ENCODE peak calls at places on chromosomes 7 and 10, in eight cellular contexts. One of them, this sample, is unnamed.

GRCh38 chr10:116973946-116974345 is 31.0 kb downstream of the SHTN1 start:
- DNase-seq in AG04450: no peak
- DNase-seq in esophagus squamous epithelium: no peak
- DNase-seq in HCT116: no peak
- DNase-seq in fibroblast of the aortic adventitia: no peak
- DNase-seq in heart left ventricle: no peak
- DNase-seq in AG09309: no peak
- DNase-seq in PC-9: no peak
- DNase-seq in this sample: no peak

GRCh38 chr7:138913783-138914182 is 67.4 kb downstream of the KIAA1549 start:
- DNase-seq in AG09309: no peak
- DNase-seq in heart left ventricle: no peak
- DNase-seq in PC-9: no peak
- DNase-seq in esophagus squamous epithelium: no peak
- DNase-seq in AG04450: no peak
- DNase-seq in HCT116: no peak
- DNase-seq in fibroblast of the aortic adventitia: no peak
- DNase-seq in this sample: no peak

GRCh38 chr10:25336330-25336729 is 161.5 kb downstream of the GPR158 start:
- DNase-seq in esophagus squamous epithelium: no peak
- DNase-seq in fibroblast of the aortic adventitia: no peak
- DNase-seq in heart left ventricle: no peak
- DNase-seq in AG09309: no peak
- DNase-seq in PC-9: no peak
- DNase-seq in AG04450: no peak
- DNase-seq in HCT116: no peak
- DNase-seq in this sample: no peak

GRCh38 chr7:99498546-99498944 is 1.5 kb downstream of the ZNF394 start:
- DNase-seq in AG04450: no peak
- DNase-seq in esophagus squamous epithelium: no peak
- DNase-seq in PC-9: no peak
- DNase-seq in fibroblast of the aortic adventitia: no peak
- DNase-seq in heart left ventricle: no peak
- DNase-seq in AG09309: no peak
- DNase-seq in HCT116: no peak
- DNase-seq in this sample: no peak

GRCh38 chr10:132632851-132633684 is 95.5 kb downstream of the INPP5A start:
- DNase-seq in fibroblast of the aortic adventitia: peak
- DNase-seq in PC-9: no peak
- DNase-seq in heart left ventricle: peak
- DNase-seq in AG09309: no peak
- DNase-seq in HCT116: no peak
- DNase-seq in esophagus squamous epithelium: no peak
- DNase-seq in AG04450: peak
- DNase-seq in this sample: no peak

GRCh38 chr7:75762350-75762917 is 9.6 kb downstream of the CCL26 start:
- DNase-seq in AG04450: peak
- DNase-seq in esophagus squamous epithelium: no peak
- DNase-seq in AG09309: peak
- DNase-seq in HCT116: peak
- DNase-seq in heart left ventricle: no peak
- DNase-seq in fibroblast of the aortic adventitia: peak
- DNase-seq in PC-9: no peak
- DNase-seq in this sample: no peak

GRCh38 chr10:30607814-30608213 is 21.7 kb downstream of the LYZL2 start:
- DNase-seq in AG04450: no peak
- DNase-seq in HCT116: no peak
- DNase-seq in heart left ventricle: no peak
- DNase-seq in fibroblast of the aortic adventitia: no peak
- DNase-seq in AG09309: no peak
- DNase-seq in esophagus squamous epithelium: no peak
- DNase-seq in PC-9: no peak
- DNase-seq in this sample: no peak

GRCh38 chr7:13982940-13983677 is 6.4 kb downstream of the ETV1 start:
- DNase-seq in fibroblast of the aortic adventitia: peak
- DNase-seq in esophagus squamous epithelium: no peak
- DNase-seq in PC-9: no peak
- DNase-seq in AG04450: no peak
- DNase-seq in HCT116: no peak
- DNase-seq in AG09309: no peak
- DNase-seq in heart left ventricle: no peak
- DNase-seq in this sample: no peak

GRCh38 chr10:49361735-49362568 is 33.9 kb downstream of the DRGX start:
- DNase-seq in fibroblast of the aortic adventitia: no peak
- DNase-seq in heart left ventricle: no peak
- DNase-seq in AG04450: no peak
- DNase-seq in HCT116: no peak
- DNase-seq in PC-9: no peak
- DNase-seq in AG09309: no peak
- DNase-seq in esophagus squamous epithelium: no peak
- DNase-seq in this sample: no peak

GRCh38 chr10:112585052-112585451 is 138.0 kb downstream of the VTI1A start:
- DNase-seq in AG04450: no peak
- DNase-seq in PC-9: peak
- DNase-seq in heart left ventricle: no peak
- DNase-seq in HCT116: peak
- DNase-seq in fibroblast of the aortic adventitia: peak
- DNase-seq in esophagus squamous epithelium: no peak
- DNase-seq in AG09309: no peak
- DNase-seq in this sample: no peak

GRCh38 chr7:140857048-140857447 is 67.7 kb downstream of the BRAF start:
- DNase-seq in AG09309: no peak
- DNase-seq in AG04450: no peak
- DNase-seq in esophagus squamous epithelium: no peak
- DNase-seq in PC-9: no peak
- DNase-seq in HCT116: no peak
- DNase-seq in fibroblast of the aortic adventitia: peak
- DNase-seq in heart left ventricle: no peak
- DNase-seq in this sample: no peak

GRCh38 chr7:70694909-70695803 is 436.8 kb upstream of the GALNT17 start:
- DNase-seq in HCT116: no peak
- DNase-seq in fibroblast of the aortic adventitia: peak
- DNase-seq in AG09309: no peak
- DNase-seq in AG04450: no peak
- DNase-seq in esophagus squamous epithelium: no peak
- DNase-seq in heart left ventricle: peak
- DNase-seq in PC-9: no peak
- DNase-seq in this sample: no peak

GRCh38 chr7:85512802-85513201 is 325.9 kb upstream of the SEMA3D start:
- DNase-seq in esophagus squamous epithelium: no peak
- DNase-seq in PC-9: no peak
- DNase-seq in heart left ventricle: no peak
- DNase-seq in AG04450: no peak
- DNase-seq in HCT116: no peak
- DNase-seq in AG09309: no peak
- DNase-seq in fibroblast of the aortic adventitia: no peak
- DNase-seq in this sample: no peak

GRCh38 chr7:143385891-143386781 is 5.0 kb downstream of the ZYX start:
- DNase-seq in AG04450: no peak
- DNase-seq in HCT116: no peak
- DNase-seq in heart left ventricle: peak
- DNase-seq in AG09309: no peak
- DNase-seq in PC-9: no peak
- DNase-seq in esophagus squamous epithelium: no peak
- DNase-seq in fibroblast of the aortic adventitia: no peak
- DNase-seq in this sample: no peak

GRCh38 chr7:1219516-1219915 is 13.2 kb upstream of the UNCX start:
- DNase-seq in esophagus squamous epithelium: no peak
- DNase-seq in PC-9: no peak
- DNase-seq in fibroblast of the aortic adventitia: no peak
- DNase-seq in AG04450: no peak
- DNase-seq in AG09309: no peak
- DNase-seq in heart left ventricle: no peak
- DNase-seq in HCT116: no peak
- DNase-seq in this sample: no peak

GRCh38 chr7:9961161-9961922 is 1012.3 kb upstream of the PHF14 start:
- DNase-seq in HCT116: no peak
- DNase-seq in AG04450: no peak
- DNase-seq in PC-9: no peak
- DNase-seq in AG09309: no peak
- DNase-seq in heart left ventricle: no peak
- DNase-seq in fibroblast of the aortic adventitia: no peak
- DNase-seq in esophagus squamous epithelium: no peak
- DNase-seq in this sample: no peak

GRCh38 chr10:131905603-131906268 is 4.9 kb downstream of the PPP2R2D start:
- DNase-seq in fibroblast of the aortic adventitia: no peak
- DNase-seq in PC-9: no peak
- DNase-seq in AG09309: no peak
- DNase-seq in AG04450: no peak
- DNase-seq in esophagus squamous epithelium: no peak
- DNase-seq in heart left ventricle: no peak
- DNase-seq in HCT116: no peak
- DNase-seq in this sample: no peak

GRCh38 chr7:93310346-93310745 is 78.2 kb downstream of the VPS50 start:
- DNase-seq in fibroblast of the aortic adventitia: peak
- DNase-seq in PC-9: no peak
- DNase-seq in esophagus squamous epithelium: no peak
- DNase-seq in HCT116: no peak
- DNase-seq in AG09309: no peak
- DNase-seq in heart left ventricle: no peak
- DNase-seq in AG04450: no peak
- DNase-seq in this sample: no peak

GRCh38 chr10:132163278-132163765 is 23.4 kb upstream of the DPYSL4 start:
- DNase-seq in AG04450: no peak
- DNase-seq in heart left ventricle: peak
- DNase-seq in HCT116: peak
- DNase-seq in AG09309: no peak
- DNase-seq in fibroblast of the aortic adventitia: no peak
- DNase-seq in esophagus squamous epithelium: no peak
- DNase-seq in PC-9: no peak
- DNase-seq in this sample: no peak

GRCh38 chr10:130042386-130042785 is 68.2 kb downstream of the C10orf143 start:
- DNase-seq in PC-9: no peak
- DNase-seq in heart left ventricle: no peak
- DNase-seq in AG09309: no peak
- DNase-seq in HCT116: no peak
- DNase-seq in fibroblast of the aortic adventitia: no peak
- DNase-seq in AG04450: no peak
- DNase-seq in esophagus squamous epithelium: no peak
- DNase-seq in this sample: no peak

GRCh38 chr7:94344826-94345225 is 49.9 kb upstream of the COL1A2 start:
- DNase-seq in esophagus squamous epithelium: no peak
- DNase-seq in heart left ventricle: no peak
- DNase-seq in HCT116: no peak
- DNase-seq in AG04450: no peak
- DNase-seq in AG09309: no peak
- DNase-seq in PC-9: no peak
- DNase-seq in fibroblast of the aortic adventitia: peak
- DNase-seq in this sample: no peak

GRCh38 chr7:55086413-55087201 is 67.8 kb downstream of the EGFR start:
- DNase-seq in AG04450: peak
- DNase-seq in HCT116: peak
- DNase-seq in fibroblast of the aortic adventitia: peak
- DNase-seq in PC-9: peak
- DNase-seq in AG09309: peak
- DNase-seq in esophagus squamous epithelium: no peak
- DNase-seq in heart left ventricle: no peak
- DNase-seq in this sample: peak

DNA sequence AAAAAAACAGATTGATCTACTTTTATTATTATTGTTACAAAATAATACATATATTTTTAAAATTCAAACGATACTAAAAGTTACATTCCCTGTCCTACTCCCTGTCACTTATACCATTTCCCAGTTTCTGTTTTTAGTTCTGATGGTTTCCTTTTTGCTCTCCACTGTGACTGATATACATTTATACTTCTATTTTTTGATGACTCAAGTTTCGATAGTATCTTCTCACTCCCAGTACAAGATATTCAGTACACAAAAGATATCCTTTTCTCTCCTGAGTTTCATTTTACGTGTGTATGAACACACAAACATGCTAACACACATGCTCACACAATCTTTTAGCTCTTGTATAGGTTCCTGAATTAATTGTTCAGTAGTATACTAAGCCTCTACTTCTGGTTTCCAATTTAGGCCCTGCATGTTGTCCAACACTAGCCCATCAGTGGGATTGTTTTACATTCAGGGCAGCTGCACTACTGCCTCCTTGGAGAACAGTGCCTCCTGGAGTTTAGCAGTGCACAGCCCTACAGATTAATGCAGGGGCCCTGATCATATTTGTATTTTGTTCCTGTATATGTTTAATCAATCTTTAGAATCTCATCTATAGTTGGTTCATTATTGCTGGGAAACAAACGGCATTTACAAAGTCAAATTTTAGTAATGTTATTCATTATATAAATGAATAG is 131.0 kb downstream of the TES start:
- DNase-seq in HCT116: no peak
- DNase-seq in PC-9: no peak
- DNase-seq in heart left ventricle: no peak
- DNase-seq in AG09309: no peak
- DNase-seq in fibroblast of the aortic adventitia: no peak
- DNase-seq in esophagus squamous epithelium: no peak
- DNase-seq in AG04450: no peak
- DNase-seq in this sample: no peak
- TF ChIP-seq CTCF in HCT116: peak
- TF ChIP-seq CTCF in PC-9: no peak
- TF ChIP-seq CTCF in heart left ventricle: no peak
- TF ChIP-seq CTCF in AG09309: peak
- TF ChIP-seq CTCF in fibroblast of the aortic adventitia: peak
- TF ChIP-seq CTCF in esophagus squamous epithelium: no peak
- TF ChIP-seq CTCF in AG04450: peak
- TF ChIP-seq CTCF in this sample: peak

GRCh38 chr10:3471927-3472704 is 299.5 kb upstream of the PITRM1 start:
- DNase-seq in AG09309: no peak
- DNase-seq in HCT116: no peak
- DNase-seq in AG04450: no peak
- DNase-seq in PC-9: peak
- DNase-seq in fibroblast of the aortic adventitia: no peak
- DNase-seq in esophagus squamous epithelium: no peak
- DNase-seq in heart left ventricle: no peak
- DNase-seq in this sample: peak
- H3K4me3 ChIP-seq in AG09309: no peak
- H3K4me3 ChIP-seq in HCT116: no peak
- H3K4me3 ChIP-seq in AG04450: no peak
- H3K4me3 ChIP-seq in PC-9: peak
- H3K4me3 ChIP-seq in fibroblast of the aortic adventitia: no peak
- H3K4me3 ChIP-seq in esophagus squamous epithelium: peak
- H3K4me3 ChIP-seq in heart left ventricle: no peak
- H3K4me3 ChIP-seq in this sample: peak

DNA sequence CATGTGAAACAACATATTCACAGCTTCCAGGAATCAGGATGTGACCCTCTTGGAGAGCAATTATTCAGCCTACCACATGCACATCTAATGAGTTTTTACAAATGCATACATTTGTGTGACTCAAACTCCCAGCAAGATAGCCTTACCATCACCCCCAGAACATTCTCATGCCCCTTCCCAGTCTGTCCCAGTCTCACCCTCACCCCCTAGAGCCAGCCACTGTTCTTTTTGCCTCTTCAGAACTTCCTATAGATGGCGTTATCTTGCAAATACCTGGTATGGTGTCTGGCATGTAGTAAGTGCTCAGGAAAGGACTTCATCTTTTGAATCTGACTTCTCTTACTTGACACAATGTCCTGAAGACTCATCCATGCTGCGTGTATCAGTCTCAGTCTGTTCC is 23.9 kb upstream of the AOC1 start:
- DNase-seq in esophagus squamous epithelium: no peak
- DNase-seq in AG04450: no peak
- DNase-seq in heart left ventricle: no peak
- DNase-seq in HCT116: no peak
- DNase-seq in fibroblast of the aortic adventitia: no peak
- DNase-seq in PC-9: no peak
- DNase-seq in AG09309: no peak
- DNase-seq in this sample: no peak
- TF ChIP-seq CTCF in esophagus squamous epithelium: no peak
- TF ChIP-seq CTCF in AG04450: no peak
- TF ChIP-seq CTCF in heart left ventricle: no peak
- TF ChIP-seq CTCF in HCT116: no peak
- TF ChIP-seq CTCF in fibroblast of the aortic adventitia: no peak
- TF ChIP-seq CTCF in PC-9: no peak
- TF ChIP-seq CTCF in AG09309: no peak
- TF ChIP-seq CTCF in this sample: no peak

GRCh38 chr7:150367677-150368097 is 935 bp upstream of the REPIN1 start:
- DNase-seq in AG09309: no peak
- DNase-seq in PC-9: no peak
- DNase-seq in fibroblast of the aortic adventitia: no peak
- DNase-seq in HCT116: no peak
- DNase-seq in heart left ventricle: no peak
- DNase-seq in AG04450: no peak
- DNase-seq in esophagus squamous epithelium: no peak
- DNase-seq in this sample: no peak
- H3K4me3 ChIP-seq in AG09309: peak
- H3K4me3 ChIP-seq in PC-9: peak
- H3K4me3 ChIP-seq in fibroblast of the aortic adventitia: peak
- H3K4me3 ChIP-seq in HCT116: peak
- H3K4me3 ChIP-seq in heart left ventricle: peak
- H3K4me3 ChIP-seq in AG04450: peak
- H3K4me3 ChIP-seq in esophagus squamous epithelium: peak
- H3K4me3 ChIP-seq in this sample: peak